ENCODE peak calls at places on chromosomes 5 and 9, in eight cellular contexts. Y is heart left ventricle, U is adrenal gland, F is prostate gland, C is stomach, Z is thyroid gland, H is body of pancreas, N is spleen. J is an unnamed sample.

GRCh38 chr9:117795271-117795670 is 91.1 kb downstream of the TLR4 start:
- DNase-seq in F (no peak), Z (no peak), N (no peak), U (no peak), H (no peak), Y (no peak), C (no peak), J (no peak)

GRCh38 chr9:121689461-121690157 is 38.2 kb downstream of the DAB2IP start:
- DNase-seq in H (no peak), C (no peak), Y (peak; percentile 34), Z (no peak), F (no peak), U (no peak), N (peak; percentile 35), J (no peak)

GRCh38 chr5:159826351-159827222 is 89.7 kb upstream of the ADRA1B start:
- DNase-seq in C (peak; percentile 82), H (no peak), Z (peak; percentile 81), F (no peak), Y (peak; percentile 56), U (no peak), N (no peak), J (peak; percentile 14)

GRCh38 chr9:127578952-127579853 is 32.9 kb upstream of the STXBP1 start:
- DNase-seq in C (peak; percentile 87), N (peak; percentile 90), Y (peak; percentile 92), Z (peak; percentile 90), F (peak; percentile 92), U (peak; percentile 97), H (peak; percentile 96), J (no peak)

GRCh38 chr5:138109463-138110265 is 25.8 kb downstream of the WNT8A start:
- DNase-seq in Y (no peak), C (no peak), N (no peak), F (no peak), U (no peak), H (no peak), Z (no peak), J (no peak)

GRCh38 chr9:20373263-20373662 is 249.0 kb downstream of the MLLT3 start:
- DNase-seq in C (no peak), H (no peak), U (no peak), F (no peak), Z (no peak), N (no peak), Y (no peak), J (no peak)

GRCh38 chr5:86766103-86766502 is 148.4 kb downstream of the COX7C start:
- DNase-seq in N (no peak), Y (no peak), H (no peak), C (no peak), U (no peak), Z (no peak), F (no peak), J (no peak)

GRCh38 chr9:80648336-80648735 is 1041.0 kb downstream of the TLE1 start:
- DNase-seq in U (no peak), C (no peak), H (no peak), Z (no peak), N (no peak), Y (no peak), F (no peak), J (no peak)

GRCh38 chr9:107087256-107087655 is 195.8 kb upstream of the RAD23B start:
- DNase-seq in Y (no peak), H (no peak), C (no peak), Z (no peak), N (no peak), U (no peak), F (no peak), J (no peak)

GRCh38 chr5:114101153-114101552 is 260.7 kb upstream of the KCNN2 start:
- DNase-seq in N (no peak), Y (no peak), F (peak; percentile 47), U (peak; percentile 41), H (peak; percentile 61), C (no peak), Z (no peak), J (no peak)

GRCh38 chr5:52822437-52822836 is 34.7 kb downstream of the ITGA1 start:
- DNase-seq in U (peak; percentile 89), Z (peak; percentile 6), F (no peak), Y (peak; percentile 85), C (no peak), N (peak; percentile 82), H (peak; percentile 56), J (no peak)

GRCh38 chr9:126915281-126915816 is 767 bp downstream of the RALGPS1 start:
- DNase-seq in Z (peak; percentile 89), C (peak; percentile 95), F (peak; percentile 77), H (peak; percentile 95), Y (no peak), U (peak; percentile 31), N (peak; percentile 91), J (peak; percentile 24)

GRCh38 chr9:116641292-116642059 is 45.6 kb upstream of the TRIM32 start:
- DNase-seq in Z (no peak), N (no peak), C (no peak), U (no peak), F (no peak), H (no peak), Y (no peak), J (no peak)

GRCh38 chr5:73694089-73694488 is 68.1 kb downstream of the ARHGEF28 start:
- DNase-seq in H (no peak), N (no peak), F (no peak), Y (no peak), C (no peak), Z (no peak), U (no peak), J (no peak)

GRCh38 chr9:83599071-83599470 is 23.9 kb upstream of the IDNK start:
- DNase-seq in H (no peak), N (no peak), F (no peak), Y (no peak), Z (no peak), C (no peak), U (no peak), J (no peak)

GRCh38 chr5:32805966-32806626 is 95.0 kb downstream of the NPR3 start:
- DNase-seq in Y (no peak), C (no peak), Z (no peak), H (no peak), F (no peak), N (no peak), U (no peak), J (no peak)
- TF ChIP-seq POLR2A in Y (no peak), C (no peak), Z (no peak), H (no peak), F (no peak), N (no peak), U (peak; percentile 38), J (no peak)

DNA sequence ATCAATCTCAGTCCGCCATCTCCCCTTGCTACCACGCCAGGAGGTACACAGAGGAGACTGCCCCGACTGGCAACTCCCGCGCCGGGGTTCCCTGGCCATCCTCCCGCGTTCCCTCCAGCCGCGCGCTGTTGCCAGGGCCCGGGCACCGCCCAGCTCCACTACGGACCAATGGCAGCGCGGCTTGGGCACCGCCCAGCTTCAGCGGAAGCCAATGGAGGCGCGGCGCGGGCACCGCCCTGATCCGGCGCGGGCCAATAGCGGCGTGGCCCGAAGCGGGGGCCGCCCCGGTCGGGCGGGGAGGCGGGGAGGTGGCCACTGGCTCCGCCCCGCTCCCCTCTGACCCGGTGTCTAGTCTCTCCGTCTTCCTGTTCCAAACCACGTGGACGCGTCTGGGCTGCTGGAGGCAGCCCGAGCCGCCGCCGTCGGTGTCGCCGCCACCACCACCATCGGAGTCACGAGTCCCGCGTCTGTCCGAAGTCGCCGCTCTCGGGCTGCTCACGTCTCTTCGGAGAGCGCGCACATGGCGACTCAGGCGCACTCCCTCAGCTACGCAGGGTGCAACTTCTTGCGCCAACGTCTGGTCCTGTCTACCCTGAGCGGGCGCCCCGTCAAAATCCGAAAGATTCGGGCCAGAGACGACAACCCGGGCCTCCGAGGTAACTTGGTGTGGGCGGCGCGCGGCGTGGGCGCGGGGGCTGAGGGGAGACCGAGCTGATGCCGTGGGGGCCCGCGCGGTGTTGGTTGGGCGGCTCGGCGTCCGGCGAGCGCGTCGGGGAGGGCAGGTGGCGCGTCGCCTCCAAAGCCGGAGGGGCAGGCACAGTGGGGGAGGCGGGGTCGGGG is at the start of gene RCL1:
- DNase-seq in Z (peak; percentile 96), U (peak; percentile 97), C (peak; percentile 97), Y (peak; percentile 98), H (peak; percentile 95), N (peak; percentile 99), F (peak; percentile 95), J (peak; percentile 92)
- TF ChIP-seq POLR2A in Z (peak; percentile 80), U (peak; percentile 91), C (no peak), Y (peak; percentile 67), H (peak; percentile 85), N (peak; percentile 69), F (peak; percentile 72), J (peak; percentile 80)

DNA sequence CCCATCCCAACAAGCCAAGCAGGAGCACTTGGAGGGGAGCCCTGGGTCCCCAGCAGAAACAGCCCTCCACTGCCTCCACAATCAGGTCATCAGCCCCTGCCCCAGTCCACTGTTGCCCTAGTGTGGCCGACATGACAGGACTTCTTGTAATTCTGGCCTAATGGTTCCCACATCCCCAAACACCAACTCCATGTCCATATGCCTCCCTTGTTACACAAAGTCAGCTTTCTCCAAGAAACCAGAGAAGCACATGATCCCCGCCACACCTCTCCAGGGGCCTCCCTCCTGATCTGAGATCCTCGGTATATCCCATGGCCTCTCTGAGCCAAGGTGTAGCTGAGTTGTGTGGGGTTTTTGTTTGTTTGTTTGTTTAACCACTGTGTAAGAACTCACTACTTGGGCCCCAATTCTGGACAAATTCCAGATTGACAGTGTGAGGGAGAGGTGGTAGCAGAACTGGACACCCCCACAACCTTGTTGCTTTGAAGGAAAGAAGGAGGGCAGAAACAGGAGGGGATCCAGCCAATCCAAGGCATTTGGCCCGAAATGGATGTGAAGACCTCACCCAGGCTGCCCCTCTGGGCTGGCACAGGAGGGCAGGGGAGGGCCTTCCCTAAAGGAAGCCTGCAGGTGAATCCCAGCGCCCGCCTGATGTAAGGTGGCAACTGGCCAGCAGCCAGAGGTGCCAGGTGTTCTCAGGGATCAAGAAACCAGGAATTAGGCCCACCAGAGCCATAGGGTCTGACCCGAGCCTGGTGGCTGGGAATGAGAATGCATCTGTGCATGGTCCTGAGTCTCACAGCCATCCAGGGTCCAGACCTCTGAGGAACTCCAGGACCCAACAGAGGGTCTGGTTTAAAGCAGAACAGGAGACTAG is 13.5 kb downstream of the IRF1 start:
- DNase-seq in C (no peak), Z (no peak), H (peak; percentile 13), U (no peak), F (no peak), Y (peak; percentile 51), N (peak; percentile 80), J (no peak)
- TF ChIP-seq POLR2A in C (no peak), Z (no peak), H (no peak), U (no peak), F (no peak), Y (no peak), N (no peak), J (no peak)

GRCh38 chr9:137813167-137813566 is 64.4 kb upstream of the CACNA1B start:
- DNase-seq in Y (no peak), U (no peak), N (no peak), F (no peak), Z (no peak), H (no peak), C (no peak), J (no peak)

GRCh38 chr9:137814436-137814835 is 63.1 kb upstream of the CACNA1B start:
- DNase-seq in F (no peak), U (no peak), C (no peak), N (no peak), H (no peak), Y (no peak), Z (no peak), J (no peak)

GRCh38 chr9:137815256-137816255 is 62.0 kb upstream of the CACNA1B start:
- DNase-seq in Y (no peak), U (no peak), F (no peak), Z (no peak), N (no peak), C (no peak), H (no peak), J (no peak)

GRCh38 chr9:137813651-137814415 is 63.7 kb upstream of the CACNA1B start:
- DNase-seq in H (no peak), N (peak; percentile 47), Y (no peak), C (no peak), U (no peak), Z (peak; percentile 91), F (peak; percentile 60), J (no peak)

GRCh38 chr9:137814841-137815240 is 62.7 kb upstream of the CACNA1B start:
- DNase-seq in C (no peak), Z (no peak), U (no peak), F (no peak), H (no peak), Y (no peak), N (no peak), J (no peak)
- TF ChIP-seq POLR2A in C (no peak), Z (no peak), U (no peak), F (no peak), H (no peak), Y (no peak), N (no peak), J (no peak)